ENCODE peak calls at places on chromosomes 12 and 14, in eight cellular contexts. X is NCI-H774; B is effector memory CD4-positive, alpha-beta T cell; G is right cardiac atrium; Y is HS-5; Z is neural crest cell; H is activated CD4-positive, alpha-beta T cell treated with anti-CD3 and anti-CD28 coated beads, Interleukin-2, amount 10 ng/mL, durations not matched to agents 7 days and 5 days; W is AG10803. M is an unnamed sample.
A peak's percentile ranks its signal among the peaks of the same experiment; 100 is the strongest.

GRCh38 chr12:116378002-116378401 is 100.5 kb upstream of the MED13L start:
- DNase-seq in H (no peak), G (no peak), X (no peak), Z (no peak), W (no peak), Y (no peak), B (no peak), M (no peak)

GRCh38 chr12:106303202-106303820 is 778 bp downstream of the TCP11L2 start:
- DNase-seq in W (peak; percentile 78), Y (no peak), B (peak; percentile 84), H (peak; percentile 94), G (peak; percentile 97), Z (peak; percentile 40), X (peak; percentile 29), M (peak; percentile 59)

GRCh38 chr14:72801381-72801812 is 92.5 kb downstream of the DPF3 start:
- DNase-seq in H (no peak), G (no peak), X (no peak), Y (peak; percentile 84), B (no peak), W (peak; percentile 69), Z (no peak), M (peak; percentile 90)

GRCh38 chr14:91331761-91332447 is 85.7 kb downstream of the CCDC88C start:
- DNase-seq in X (no peak), Y (no peak), B (no peak), W (no peak), H (no peak), G (no peak), Z (no peak), M (no peak)

GRCh38 chr12:28308891-28309290 is 118.6 kb downstream of the CCDC91 start:
- DNase-seq in X (no peak), B (no peak), G (no peak), Y (no peak), W (no peak), Z (no peak), H (no peak), M (no peak)

GRCh38 chr14:104551851-104552737 is 27.5 kb upstream of the C14orf180 start:
- DNase-seq in G (peak; percentile 53), Z (no peak), X (no peak), W (no peak), Y (no peak), B (no peak), H (no peak), M (no peak)

GRCh38 chr12:130992448-130992847 is 38.7 kb downstream of the ADGRD1 start:
- DNase-seq in G (no peak), W (no peak), Z (no peak), B (no peak), Y (no peak), X (no peak), H (no peak), M (no peak)

GRCh38 chr14:31580234-31580633 is 19.0 kb downstream of the NUBPL start:
- DNase-seq in X (no peak), B (no peak), W (no peak), Y (no peak), Z (no peak), H (no peak), G (no peak), M (no peak)

GRCh38 chr12:48442191-48442828 is 30.0 kb upstream of the ANP32D start:
- DNase-seq in X (no peak), G (no peak), B (no peak), Z (no peak), H (no peak), W (no peak), Y (no peak), M (peak; percentile 4)

GRCh38 chr14:104680056-104680805 is 9.2 kb upstream of the INF2 start:
- DNase-seq in Y (peak; percentile 49), W (peak; percentile 61), Z (no peak), X (no peak), B (no peak), G (peak; percentile 60), H (no peak), M (peak; percentile 83)

GRCh38 chr12:81350309-81350708 is 272.4 kb downstream of the ACSS3 start:
- DNase-seq in Y (no peak), X (no peak), B (no peak), Z (no peak), W (no peak), G (no peak), H (no peak), M (no peak)

GRCh38 chr12:79083181-79083580 is 218.6 kb downstream of the SYT1 start:
- DNase-seq in G (no peak), B (no peak), W (no peak), X (no peak), Y (no peak), H (no peak), Z (no peak), M (peak; percentile 2)

GRCh38 chr12:107145397-107145796 is 52.0 kb upstream of the CRY1 start:
- DNase-seq in Z (no peak), B (no peak), W (no peak), X (no peak), Y (peak; percentile 57), G (no peak), H (no peak), M (peak; percentile 53)

GRCh38 chr14:33573296-33573695 is 377.6 kb downstream of the EGLN3 start:
- DNase-seq in B (no peak), Y (no peak), X (no peak), G (no peak), H (no peak), Z (no peak), W (no peak), M (no peak)

GRCh38 chr14:56809262-56810215 is 740 bp downstream of the OTX2 start:
- DNase-seq in Z (no peak), X (no peak), G (no peak), B (no peak), Y (no peak), W (no peak), H (no peak), M (no peak)

GRCh38 chr14:67335781-67336180 is 23.8 kb downstream of the ATP6V1D start:
- DNase-seq in W (no peak), Y (no peak), H (peak; percentile 21), G (no peak), B (no peak), Z (peak; percentile 12), X (no peak), M (peak; percentile 7)

GRCh38 chr14:81408595-81408994 is 8.5 kb upstream of the STON2 start:
- DNase-seq in G (no peak), H (no peak), B (no peak), W (no peak), Z (no peak), X (no peak), Y (no peak), M (no peak)

GRCh38 chr12:117724545-117724944 is 244.2 kb downstream of the KSR2 start:
- DNase-seq in Z (no peak), G (no peak), B (no peak), W (peak; percentile 40), X (no peak), Y (no peak), H (no peak), M (peak; percentile 42)

GRCh38 chr14:61330511-61330910 is 9.1 kb downstream of the PRKCH start:
- DNase-seq in H (no peak), G (no peak), X (no peak), Z (no peak), B (no peak), W (no peak), Y (no peak), M (no peak)

GRCh38 chr14:66085662-66086061 is 400.5 kb upstream of the CCDC196 start:
- DNase-seq in H (no peak), Z (no peak), X (no peak), Y (no peak), W (no peak), B (no peak), G (no peak), M (no peak)

GRCh38 chr12:108519558-108519957 is 4.5 kb downstream of the FICD start:
- DNase-seq in X (no peak), Z (no peak), Y (no peak), H (no peak), W (no peak), G (no peak), B (no peak), M (no peak)

GRCh38 chr12:41497362-41497761 is 309.2 kb downstream of the PDZRN4 start:
- DNase-seq in Z (no peak), W (no peak), X (no peak), G (no peak), B (no peak), Y (no peak), H (no peak), M (no peak)

GRCh38 chr12:111747333-111747732 is 19.4 kb upstream of the ALDH2 start:
- DNase-seq in W (no peak), G (no peak), B (no peak), X (no peak), H (no peak), Z (no peak), Y (no peak), M (no peak)

GRCh38 chr14:93173943-93174395 is 10.7 kb downstream of the MOAP1 start:
- DNase-seq in Z (no peak), B (no peak), Y (no peak), W (no peak), G (no peak), X (no peak), H (no peak), M (no peak)

GRCh38 chr14:58829594-58829993 is 191.8 kb downstream of the DACT1 start:
- DNase-seq in G (no peak), X (peak; percentile 89), Z (no peak), W (no peak), Y (no peak), H (no peak), B (no peak), M (peak; percentile 56)

GRCh38 chr14:95297832-95298231 is 21.9 kb downstream of the CLMN start:
- DNase-seq in G (no peak), H (no peak), W (no peak), Z (no peak), Y (no peak), X (no peak), B (no peak), M (no peak)

GRCh38 chr12:98757455-98757854 is 112.4 kb downstream of the APAF1 start:
- DNase-seq in Y (no peak), B (no peak), G (no peak), X (no peak), Z (no peak), W (no peak), H (no peak), M (no peak)

GRCh38 chr14:93114068-93114710 is 1.5 kb downstream of the ITPK1 start:
- DNase-seq in Z (no peak), H (no peak), B (no peak), X (no peak), G (peak; percentile 63), Y (no peak), W (no peak), M (no peak)

GRCh38 chr12:12686472-12686871 is 9.5 kb downstream of the GPR19 start:
- DNase-seq in Y (no peak), Z (no peak), H (no peak), G (no peak), B (no peak), X (no peak), W (peak; percentile 12), M (no peak)

GRCh38 chr12:12922191-12922616 is 29.8 kb downstream of the GPRC5D start:
- DNase-seq in Z (no peak), G (no peak), W (peak; percentile 48), Y (peak; percentile 15), B (no peak), H (no peak), X (no peak), M (peak; percentile 43)

M was measured in RPMI7951.